ENCODE peak calls at places on chromosomes 1 and 21, in five cellular contexts. I, C, J, A and D are unnamed samples.

GRCh38 chr1:55272994-55273393 is 57.8 kb upstream of the USP24 start:
- DNase-seq in I (no peak), C (no peak), J (no peak), A (no peak), D (no peak)

GRCh38 chr1:33805988-33806387 is 57.9 kb upstream of the HMGB4 start:
- DNase-seq in I (no peak), C (no peak), J (no peak), A (no peak), D (no peak)

GRCh38 chr21:15209224-15209623 is 144.4 kb upstream of the NRIP1 start:
- DNase-seq in I (no peak), C (no peak), J (no peak), A (no peak), D (no peak)

GRCh38 chr1:121569407-121569806 is 384.6 kb downstream of the SRGAP2C start:
- DNase-seq in I (no peak), C (no peak), J (no peak), A (no peak), D (no peak)

GRCh38 chr1:200029035-200029623 is 1.6 kb downstream of the NR5A2 start:
- DNase-seq in I (no peak), C (peak; percentile 49), J (peak; percentile 67), A (no peak), D (no peak)

GRCh38 chr1:39852214-39852791 is 31.0 kb downstream of the TRIT1 start:
- DNase-seq in I (no peak), C (no peak), J (no peak), A (no peak), D (no peak)

GRCh38 chr1:210418863-210419641 is 90.3 kb downstream of the HHAT start:
- DNase-seq in I (no peak), C (no peak), J (no peak), A (no peak), D (no peak)

GRCh38 chr1:9166289-9167235 is 37.7 kb upstream of the GPR157 start:
- DNase-seq in I (no peak), C (no peak), J (no peak), A (no peak), D (no peak)

GRCh38 chr1:198530964-198531363 is 9.5 kb downstream of the ATP6V1G3 start:
- DNase-seq in I (no peak), C (no peak), J (no peak), A (no peak), D (no peak)

GRCh38 chr21:26717146-26717739 is 128.0 kb downstream of the ADAMTS1 start:
- DNase-seq in I (no peak), C (no peak), J (peak; percentile 2), A (no peak), D (no peak)

GRCh38 chr1:229661897-229662296 is 35.9 kb downstream of the URB2 start:
- DNase-seq in I (no peak), C (no peak), J (no peak), A (no peak), D (no peak)
- H3K4me1 ChIP-seq in I (peaks cover 15% of the 10 kb centered on the region), C (no peaks in the 10 kb centered on the region), J (peaks cover 4% of the 10 kb centered on the region), A (peaks cover 3% of the 10 kb centered on the region), D (no peaks in the 10 kb centered on the region)

GRCh38 chr1:145956776-145957442 is 908 bp downstream of the LIX1L start:
- DNase-seq in I (no peak), C (no peak), J (no peak), A (peak; percentile 75), D (no peak)
- H3K4me1 ChIP-seq in I (peaks cover 61% of the 10 kb centered on the region), C (peaks cover 52% of the 10 kb centered on the region), J (peaks cover 36% of the 10 kb centered on the region), A (peaks cover 8% of the 10 kb centered on the region), D (peaks cover 78% of the 10 kb centered on the region)

GRCh38 chr1:207421078-207421477 is 33.0 kb upstream of the CR2 start:
- DNase-seq in I (no peak), C (no peak), J (no peak), A (no peak), D (no peak)
- H3K4me1 ChIP-seq in I (no peaks in the 10 kb centered on the region), C (no peaks in the 10 kb centered on the region), J (peaks cover 4% of the 10 kb centered on the region), A (no peaks in the 10 kb centered on the region), D (no peaks in the 10 kb centered on the region)

DNA sequence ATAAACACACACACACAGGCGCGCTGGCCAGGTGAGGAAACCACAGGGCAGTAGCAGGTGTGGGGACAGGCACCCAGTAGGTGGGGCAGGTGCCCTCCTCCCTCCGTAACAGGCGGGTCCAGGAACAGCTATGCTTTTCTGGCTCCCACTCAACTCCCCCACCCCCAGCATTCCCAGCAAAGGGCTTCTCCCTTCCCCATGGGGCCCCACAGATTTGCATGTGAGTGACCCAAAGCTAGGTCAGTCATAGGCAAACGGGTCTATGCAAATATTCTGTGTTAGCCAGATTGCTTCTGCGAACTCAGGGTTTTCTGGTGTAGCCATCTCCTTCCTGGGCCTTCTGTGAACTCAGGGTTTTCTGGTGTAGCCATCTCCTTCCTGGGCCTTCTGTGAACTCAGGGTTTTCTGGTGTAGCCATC is 114.2 kb downstream of the SIK1 start:
- DNase-seq in I (no peak), C (peak; percentile 81), J (no peak), A (no peak), D (no peak)
- H3K4me1 ChIP-seq in I (no peaks in the 10 kb centered on the region), C (peaks cover 33% of the 10 kb centered on the region), J (peaks cover 14% of the 10 kb centered on the region), A (peaks cover 8% of the 10 kb centered on the region), D (no peaks in the 10 kb centered on the region)

DNA sequence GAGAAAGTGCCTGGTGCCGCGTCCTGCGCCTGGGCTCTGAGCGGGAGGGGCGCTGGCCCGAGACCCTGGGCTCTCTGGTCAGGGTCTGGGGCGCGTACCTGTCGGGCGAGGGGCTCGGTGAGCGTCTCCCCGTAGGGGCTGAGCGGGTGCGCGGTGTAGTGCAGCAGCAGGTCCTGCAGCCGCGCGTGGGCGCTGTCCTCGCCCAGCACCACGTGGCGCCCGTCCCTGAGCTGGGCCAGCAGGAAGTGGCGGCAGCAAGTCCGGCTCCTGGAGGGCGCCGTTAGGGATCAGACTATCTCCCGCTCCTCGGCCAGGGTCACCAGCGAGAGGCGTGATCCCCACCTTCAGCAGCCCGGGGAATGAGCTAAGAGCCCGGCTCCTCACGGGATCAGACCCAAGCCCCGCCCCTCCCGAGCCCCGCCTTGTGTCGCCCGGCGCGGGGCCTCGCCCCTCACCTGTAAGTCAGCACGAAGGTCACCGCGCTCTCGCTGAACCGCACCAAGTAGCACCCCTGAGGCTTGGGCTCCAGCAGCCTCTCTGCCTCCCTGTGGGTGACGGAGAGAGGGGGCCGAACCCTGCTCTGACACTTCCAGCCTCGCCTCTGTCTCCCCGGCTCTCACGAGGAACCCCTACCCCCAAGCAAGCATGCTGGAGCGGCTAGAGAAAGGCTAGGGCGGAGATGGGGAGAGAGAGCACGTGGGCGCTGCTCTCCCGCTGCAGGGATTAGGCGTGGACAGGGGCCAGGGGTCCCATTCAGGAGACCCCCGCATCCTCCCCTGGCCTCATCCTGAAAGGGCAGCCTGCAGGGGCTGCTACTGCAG is 2.7 kb downstream of the SH2D2A start:
- DNase-seq in I (peak; percentile 86), C (peak; percentile 72), J (peak; percentile 73), A (peak; percentile 77), D (peak; percentile 43)
- H3K4me1 ChIP-seq in I (peaks cover 60% of the 10 kb centered on the region), C (peaks cover 20% of the 10 kb centered on the region), J (peaks cover 24% of the 10 kb centered on the region), A (peaks cover 5% of the 10 kb centered on the region), D (no peaks in the 10 kb centered on the region)

GRCh38 chr1:231937013-231937754 is 310.6 kb downstream of the DISC1 start:
- DNase-seq in I (no peak), C (no peak), J (no peak), A (no peak), D (peak; percentile 15)
- H3K4me1 ChIP-seq in I (no peaks in the 10 kb centered on the region), C (peaks cover 12% of the 10 kb centered on the region), J (no peaks in the 10 kb centered on the region), A (peaks cover 1% of the 10 kb centered on the region), D (peaks cover 6% of the 10 kb centered on the region)

GRCh38 chr1:201554167-201554600 is 15.3 kb downstream of the NAV1 start:
- DNase-seq in I (no peak), C (no peak), J (no peak), A (no peak), D (no peak)

GRCh38 chr1:201553496-201554166 is 14.7 kb downstream of the NAV1 start:
- DNase-seq in I (no peak), C (no peak), J (no peak), A (no peak), D (no peak)

GRCh38 chr1:201552941-201553341 is 14.0 kb downstream of the NAV1 start:
- DNase-seq in I (no peak), C (no peak), J (no peak), A (no peak), D (no peak)

GRCh38 chr1:201551877-201552731 is 13.2 kb downstream of the NAV1 start:
- DNase-seq in I (no peak), C (no peak), J (peak; percentile 57), A (no peak), D (no peak)

GRCh38 chr1:201551096-201551495 is 12.2 kb downstream of the NAV1 start:
- DNase-seq in I (no peak), C (no peak), J (no peak), A (no peak), D (no peak)
- H3K4me1 ChIP-seq in I (no peaks in the 10 kb centered on the region), C (no peaks in the 10 kb centered on the region), J (peaks cover 14% of the 10 kb centered on the region), A (no peaks in the 10 kb centered on the region), D (no peaks in the 10 kb centered on the region)

DNA sequence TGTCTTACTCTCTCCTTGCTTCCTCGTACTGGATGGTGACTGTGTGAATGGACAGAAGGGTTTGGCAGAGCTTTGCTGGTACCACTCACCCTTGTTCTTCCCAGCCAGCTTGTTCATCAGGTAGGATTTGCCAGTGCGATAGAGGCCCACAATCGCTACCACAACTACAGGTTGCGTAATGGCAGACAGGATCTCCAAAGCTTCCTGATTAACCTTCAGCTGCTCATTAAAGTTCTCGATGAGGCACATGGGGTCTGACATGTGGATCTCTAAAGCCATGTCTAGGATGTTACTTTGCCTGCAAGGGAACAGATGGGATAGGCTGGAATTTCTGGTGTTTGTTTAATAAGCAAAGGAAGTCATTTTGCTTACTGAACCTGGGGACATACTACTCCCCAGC is 3.4 kb downstream of the GBP5 start:
- DNase-seq in I (no peak), C (no peak), J (no peak), A (no peak), D (no peak)
- H3K4me1 ChIP-seq in I (peaks cover 31% of the 10 kb centered on the region), C (no peaks in the 10 kb centered on the region), J (no peaks in the 10 kb centered on the region), A (no peaks in the 10 kb centered on the region), D (peaks cover 19% of the 10 kb centered on the region)

GRCh38 chr1:206694551-206695124 is 9.9 kb downstream of the MAPKAPK2 start:
- DNase-seq in I (no peak), C (no peak), J (no peak), A (no peak), D (no peak)
- H3K4me1 ChIP-seq in I (peaks cover 50% of the 10 kb centered on the region), C (peaks cover 85% of the 10 kb centered on the region), J (peaks cover 68% of the 10 kb centered on the region), A (peaks cover 42% of the 10 kb centered on the region), D (peaks cover 41% of the 10 kb centered on the region)